ENCODE peak calls at places on chromosomes 7 and 10, in eight cellular contexts. Y is spleen, J is stomach, P is PC-9, Z is pancreas, S is uterus, U is upper lobe of right lung, G is aorta. W is an unnamed sample.

GRCh38 chr7:120089968-120090367 is 183.0 kb upstream of the KCND2 start:
- DNase-seq in J (no peak), S (no peak), U (no peak), P (no peak), G (no peak), Z (no peak), Y (no peak), W (no peak)

GRCh38 chr7:36526720-36527548 is 137.3 kb downstream of the ANLN start:
- DNase-seq in Y (no peak), G (no peak), Z (no peak), J (no peak), S (no peak), U (no peak), P (peak), W (no peak)

GRCh38 chr7:149126662-149127321 is 668 bp upstream of the ZNF425 start:
- DNase-seq in J (peak), Y (peak), Z (peak), U (peak), P (peak), S (peak), G (peak), W (peak)

GRCh38 chr7:148883233-148884048 is 650 bp downstream of the EZH2 start:
- DNase-seq in U (peak), Y (peak), Z (peak), P (peak), J (peak), G (peak), S (peak), W (peak)

GRCh38 chr10:63972949-63973827 is 452.0 kb downstream of the REEP3 start:
- DNase-seq in Y (no peak), P (no peak), Z (no peak), S (no peak), G (no peak), U (no peak), J (no peak), W (no peak)

GRCh38 chr7:101885597-101885955 is 68.2 kb downstream of the CUX1 start:
- DNase-seq in Y (no peak), S (no peak), P (no peak), J (peak), U (no peak), Z (no peak), G (no peak), W (no peak)

GRCh38 chr7:140983802-140984201 is 30.9 kb downstream of the MRPS33 start:
- DNase-seq in P (no peak), J (no peak), Y (no peak), U (no peak), S (no peak), G (no peak), Z (no peak), W (no peak)

GRCh38 chr7:13777242-13777641 is 212.2 kb downstream of the ETV1 start:
- DNase-seq in U (no peak), Z (no peak), J (no peak), P (no peak), S (no peak), G (no peak), Y (no peak), W (no peak)

GRCh38 chr7:155807013-155807804 is 5.1 kb downstream of the SHH start:
- DNase-seq in Z (no peak), P (no peak), J (no peak), G (no peak), S (no peak), Y (peak), U (peak), W (no peak)

GRCh38 chr10:61283489-61284221 is 169.5 kb downstream of the TMEM26 start:
- DNase-seq in G (no peak), Z (no peak), S (peak), Y (no peak), P (no peak), U (no peak), J (no peak), W (no peak)

GRCh38 chr10:123913688-123914268 is 22.2 kb upstream of the CPXM2 start:
- DNase-seq in Z (no peak), G (no peak), Y (no peak), U (no peak), J (no peak), P (no peak), S (peak), W (no peak)

GRCh38 chr7:42964849-42965805 is 33.0 kb downstream of the MRPL32 start:
- DNase-seq in Y (no peak), S (no peak), G (no peak), U (no peak), J (no peak), Z (no peak), P (no peak), W (no peak)

GRCh38 chr7:155721056-155721455 is 76.6 kb downstream of the RBM33 start:
- DNase-seq in J (no peak), S (no peak), P (no peak), Y (no peak), U (no peak), Z (no peak), G (no peak), W (no peak)

GRCh38 chr10:26733750-26734568 is 36.5 kb downstream of the PDSS1 start:
- DNase-seq in Y (no peak), P (no peak), G (no peak), Z (no peak), S (no peak), U (no peak), J (peak), W (no peak)

GRCh38 chr7:68697821-68698280 is 900.4 kb upstream of the AUTS2 start:
- DNase-seq in Y (no peak), S (no peak), G (no peak), Z (no peak), U (no peak), P (no peak), J (no peak), W (no peak)

GRCh38 chr7:117324940-117325339 is 2.1 kb upstream of the WNT2 start:
- DNase-seq in Z (no peak), G (no peak), Y (no peak), S (peak), U (no peak), P (no peak), J (no peak), W (no peak)

GRCh38 chr7:151351967-151352366 is 10.4 kb downstream of the NUB1 start:
- DNase-seq in S (no peak), Y (no peak), P (no peak), U (no peak), J (no peak), G (no peak), Z (no peak), W (no peak)

GRCh38 chr10:25078659-25079429 is 62.4 kb downstream of the THNSL1 start:
- DNase-seq in Z (peak), J (peak), S (no peak), P (no peak), G (no peak), U (no peak), Y (no peak), W (no peak)

GRCh38 chr7:138551102-138551501 is 91.0 kb downstream of the TRIM24 start:
- DNase-seq in P (no peak), U (no peak), Z (no peak), Y (no peak), J (no peak), G (no peak), S (no peak), W (no peak)

GRCh38 chr7:113143486-113144257 is 25.3 kb upstream of the SMIM30 start:
- DNase-seq in J (no peak), Y (no peak), G (no peak), U (no peak), S (no peak), Z (no peak), P (no peak), W (no peak)

GRCh38 chr10:8042032-8042863 is 12.2 kb upstream of the GATA3 start:
- DNase-seq in S (no peak), Z (no peak), J (no peak), G (peak), U (no peak), P (no peak), Y (no peak), W (no peak)

GRCh38 chr10:17075510-17075909 is 54.1 kb downstream of the CUBN start:
- DNase-seq in G (no peak), S (no peak), U (no peak), Z (no peak), J (no peak), Y (no peak), P (no peak), W (no peak)

GRCh38 chr7:132197772-132198171 is 378.5 kb downstream of the PLXNA4 start:
- DNase-seq in J (no peak), Z (no peak), G (no peak), Y (no peak), U (no peak), P (no peak), S (no peak), W (no peak)

GRCh38 chr7:17646181-17646956 is 293.9 kb downstream of the SNX13 start:
- DNase-seq in Z (no peak), J (no peak), P (peak), Y (no peak), S (no peak), G (no peak), U (no peak), W (no peak)

GRCh38 chr7:151711435-151711872 is 165.5 kb downstream of the PRKAG2 start:
- DNase-seq in Z (no peak), Y (no peak), P (no peak), U (no peak), G (no peak), S (no peak), J (no peak), W (no peak)

GRCh38 chr7:2999078-2999500 is 44.6 kb downstream of the CARD11 start:
- DNase-seq in G (no peak), J (no peak), P (no peak), Y (no peak), Z (no peak), S (no peak), U (peak), W (no peak)

GRCh38 chr10:114856544-114857287 is 35.1 kb downstream of the FHIP2A start:
- DNase-seq in S (no peak), P (peak), U (no peak), Z (no peak), G (no peak), Y (no peak), J (no peak), W (no peak)

GRCh38 chr7:110960811-110961210 is 130.1 kb upstream of the LRRN3 start:
- DNase-seq in Z (no peak), P (no peak), Y (no peak), S (no peak), J (no peak), G (no peak), U (no peak), W (no peak)

GRCh38 chr10:117226813-117227451 is 14.0 kb upstream of the SLC18A2 start:
- DNase-seq in Z (peak), G (peak), S (no peak), J (peak), U (no peak), Y (peak), P (no peak), W (no peak)

GRCh38 chr7:2954433-2954853 is 89.2 kb downstream of the CARD11 start:
- DNase-seq in Y (peak), G (no peak), Z (no peak), P (no peak), J (no peak), S (no peak), U (peak), W (peak)

GRCh38 chr7:22202141-22202540 is 154.8 kb downstream of the RAPGEF5 start:
- DNase-seq in G (no peak), P (no peak), Z (no peak), Y (no peak), U (no peak), S (no peak), J (no peak), W (no peak)

GRCh38 chr10:53491774-53492173 is 719.2 kb upstream of the MBL2 start:
- DNase-seq in Z (no peak), Y (no peak), P (no peak), J (no peak), G (no peak), U (no peak), S (no peak), W (no peak)

GRCh38 chr10:115948415-115948814 is 324.6 kb downstream of the GFRA1 start:
- DNase-seq in Z (no peak), U (no peak), Y (no peak), J (no peak), P (no peak), S (no peak), G (no peak), W (no peak)

GRCh38 chr7:131947661-131948060 is 391.2 kb upstream of the PODXL start:
- DNase-seq in Y (no peak), P (no peak), U (no peak), G (no peak), J (no peak), Z (no peak), S (no peak), W (no peak)

GRCh38 chr10:69014171-69014570 is 25.6 kb downstream of the KIFBP start:
- DNase-seq in Z (no peak), U (no peak), P (no peak), S (no peak), J (no peak), G (no peak), Y (no peak), W (no peak)

GRCh38 chr10:95247881-95248583 is 42.8 kb downstream of the PDLIM1 start:
- DNase-seq in J (no peak), P (no peak), U (no peak), Z (no peak), G (no peak), Y (no peak), S (no peak), W (no peak)

GRCh38 chr7:108454674-108455523 is 1.3 kb downstream of the NRCAM start:
- DNase-seq in P (peak), U (peak), Z (peak), Y (peak), J (no peak), G (no peak), S (no peak), W (no peak)

DNA sequence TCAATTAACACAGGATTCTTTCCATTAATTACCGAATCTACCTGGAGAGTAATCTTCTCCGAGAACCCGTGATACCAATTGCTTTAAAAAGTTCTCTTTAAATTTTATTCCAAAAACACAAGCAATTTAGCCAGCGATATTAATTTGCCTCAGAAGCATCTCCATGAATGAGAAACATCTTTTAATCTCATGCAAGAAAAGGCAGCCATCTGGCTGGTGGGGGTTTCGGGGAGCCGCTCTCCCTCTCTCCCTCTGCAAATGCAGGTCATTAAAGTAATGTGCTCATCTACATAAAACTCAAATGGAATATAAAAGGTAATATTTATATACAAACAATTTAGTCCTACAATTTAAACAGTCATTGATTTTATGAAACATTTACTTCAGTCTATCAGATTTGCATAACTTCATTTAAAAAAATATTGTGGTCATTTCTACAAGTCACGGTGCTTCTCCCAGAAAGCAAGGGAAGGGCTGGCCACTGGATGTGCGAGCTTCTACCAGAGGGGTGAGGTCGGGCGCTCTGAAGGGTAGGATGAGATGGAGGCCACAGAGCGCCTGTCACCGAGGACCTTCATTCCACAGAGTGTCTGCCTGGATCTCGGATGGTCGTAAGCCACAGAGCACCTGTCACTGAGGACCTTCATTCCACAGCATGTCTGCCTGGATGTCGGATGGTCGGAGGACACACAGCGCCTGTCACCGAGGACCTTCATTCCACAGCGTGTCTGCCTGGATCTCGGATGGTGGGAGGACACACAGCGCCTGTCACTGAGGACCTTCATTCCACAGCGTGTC is 145.0 kb downstream of the WDR37 start:
- DNase-seq in U (peak), Z (no peak), S (no peak), J (no peak), Y (no peak), G (no peak), P (no peak), W (no peak)
- H3K27ac ChIP-seq in U (no peak), Z (no peak), S (no peak), J (no peak), Y (no peak), G (no peak), P (no peak), W (no peak)

DNA sequence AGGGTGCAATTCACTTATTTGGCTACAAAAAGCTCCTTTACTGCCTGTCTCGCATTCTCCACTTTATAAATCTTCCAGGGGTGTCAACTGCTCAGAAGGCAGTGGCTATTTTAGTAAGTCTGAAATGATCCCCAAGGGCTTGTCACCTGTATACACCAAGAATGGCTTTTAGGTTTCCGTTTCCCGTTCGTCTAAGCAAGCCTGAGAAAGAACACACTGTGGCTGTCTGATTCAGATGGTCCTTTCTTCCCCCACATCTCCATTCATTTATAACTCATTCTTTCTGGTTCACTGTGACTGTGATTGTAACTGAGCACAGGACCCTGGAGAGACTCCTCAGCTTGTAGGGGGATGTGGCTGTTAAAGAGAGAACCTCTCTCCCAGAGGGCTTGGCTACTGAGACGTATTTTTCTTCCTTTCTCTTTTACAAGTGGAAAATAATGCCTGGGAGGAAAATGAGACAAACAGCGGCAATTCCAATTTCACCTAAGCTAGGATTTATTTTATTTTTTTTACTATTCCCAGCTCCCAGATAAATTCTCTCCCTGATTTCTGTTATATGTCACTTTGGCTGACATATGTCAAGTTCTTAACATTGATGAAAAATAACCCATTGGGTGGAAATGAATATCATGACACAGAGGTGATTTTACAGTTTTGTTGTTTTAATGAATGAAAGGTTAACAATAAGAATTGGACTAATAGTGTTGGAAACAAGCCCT is 129.3 kb downstream of the FAM107B start:
- DNase-seq in G (no peak), J (no peak), P (no peak), Z (no peak), Y (no peak), U (no peak), S (no peak), W (no peak)
- H3K27ac ChIP-seq in G (no peak), J (no peak), P (no peak), Z (no peak), Y (peak), U (no peak), S (no peak), W (no peak)

GRCh38 chr10:70561558-70561957 is 41.0 kb downstream of the PRF1 start:
- DNase-seq in Z (no peak), J (no peak), U (no peak), G (peak), Y (peak), S (no peak), P (no peak), W (no peak)

GRCh38 chr10:70559861-70560260 is 42.7 kb downstream of the PRF1 start:
- DNase-seq in Y (peak), G (peak), S (no peak), P (no peak), U (no peak), J (no peak), Z (no peak), W (no peak)

GRCh38 chr10:70558871-70559810 is 43.4 kb downstream of the PRF1 start:
- DNase-seq in J (peak), G (peak), Y (peak), P (peak), Z (no peak), S (no peak), U (peak), W (peak)

GRCh38 chr10:70561051-70561450 is 41.5 kb downstream of the PRF1 start:
- DNase-seq in Y (no peak), P (no peak), U (peak), S (no peak), G (peak), J (no peak), Z (no peak), W (no peak)

GRCh38 chr10:70560511-70560931 is 42.0 kb downstream of the PRF1 start:
- DNase-seq in U (peak), Z (no peak), S (peak), J (no peak), G (peak), Y (peak), P (no peak), W (no peak)
- H3K27ac ChIP-seq in U (peak), Z (no peak), S (no peak), J (peak), G (no peak), Y (no peak), P (no peak), W (no peak)

GRCh38 chr10:30861976-30862375 is 169.7 kb downstream of the ZNF438 start:
- DNase-seq in P (no peak), G (no peak), Z (no peak), U (no peak), Y (no peak), J (no peak), S (no peak), W (no peak)

GRCh38 chr10:30855131-30855530 is 176.5 kb downstream of the ZNF438 start:
- DNase-seq in G (no peak), S (no peak), P (no peak), Z (no peak), Y (no peak), U (no peak), J (no peak), W (no peak)

GRCh38 chr10:30857803-30858202 is 173.9 kb downstream of the ZNF438 start:
- DNase-seq in P (no peak), Y (no peak), S (peak), J (no peak), U (no peak), G (no peak), Z (peak), W (no peak)

GRCh38 chr10:30861217-30861616 is 170.4 kb downstream of the ZNF438 start:
- DNase-seq in U (no peak), Z (no peak), S (no peak), G (no peak), Y (no peak), J (no peak), P (no peak), W (no peak)

DNA sequence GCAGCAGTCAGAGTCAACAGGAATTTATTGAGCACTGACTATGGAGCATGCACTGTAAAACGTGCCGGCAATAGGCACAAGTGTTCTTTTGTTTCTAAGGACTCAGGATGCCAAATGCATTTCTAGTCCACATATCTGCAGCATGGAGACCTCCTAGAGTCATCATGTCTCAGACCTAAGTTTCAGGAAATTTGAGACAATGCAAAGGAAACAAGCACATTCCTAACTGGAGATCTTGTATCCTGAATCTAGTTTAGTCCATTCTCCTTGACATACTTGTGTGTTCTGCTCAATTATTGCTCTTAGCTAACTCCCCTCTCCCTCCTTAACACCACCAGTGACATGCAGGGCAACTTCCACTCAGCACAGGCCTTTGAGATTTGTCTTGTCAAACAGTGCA is 173.2 kb downstream of the ZNF438 start:
- DNase-seq in P (no peak), Z (no peak), S (no peak), G (no peak), Y (no peak), J (no peak), U (no peak), W (no peak)
- H3K27ac ChIP-seq in P (no peak), Z (no peak), S (peak), G (no peak), Y (peak), J (peak), U (no peak), W (peak)